ENCODE peak calls at places on chromosomes 12 and 14, in ten cellular contexts. N, X, S, L, U, C, V, Z, Y and P are unnamed samples.

GRCh38 chr12:123813349-123813748 is 51.2 kb downstream of the DNAH10 start:
- DNase-seq in X (no peak), L (no peak), S (no peak), Y (no peak), C (no peak), Z (no peak), U (peak), N (no peak), V (no peak), P (no peak)

GRCh38 chr12:53695148-53696138 is 19.6 kb upstream of the ATP5MC2 start:
- DNase-seq in C (peak), X (peak), S (peak), U (peak), Y (no peak), Z (peak), N (no peak), V (peak), L (no peak), P (no peak)

GRCh38 chr12:106136263-106136662 is 2.5 kb downstream of the NUAK1 start:
- DNase-seq in V (peak), L (peak), Z (peak), N (peak), C (peak), X (peak), S (peak), U (peak), Y (peak), P (no peak)

GRCh38 chr12:49043856-49044258 is 16.7 kb downstream of the KMT2D start:
- DNase-seq in Y (peak), Z (peak), V (peak), S (peak), C (peak), L (peak), X (peak), N (no peak), U (peak), P (no peak)

GRCh38 chr14:69675246-69675583 is 63.8 kb downstream of the SUSD6 start:
- DNase-seq in N (no peak), V (no peak), X (peak), Y (no peak), U (no peak), L (peak), C (no peak), S (no peak), Z (no peak), P (no peak)

GRCh38 chr12:95859947-95860850 is 1.4 kb downstream of the SNRPF start:
- DNase-seq in U (no peak), C (no peak), Z (no peak), X (no peak), N (no peak), L (no peak), Y (no peak), V (no peak), S (no peak), P (no peak)

GRCh38 chr12:113392988-113393579 is 10.6 kb downstream of the SDS start:
- DNase-seq in U (no peak), X (no peak), Y (no peak), N (no peak), Z (peak), L (no peak), V (no peak), C (no peak), S (no peak), P (no peak)

GRCh38 chr14:100067971-100068959 is 3.0 kb downstream of the EVL start:
- DNase-seq in Z (no peak), X (peak), N (peak), S (no peak), C (no peak), V (peak), L (peak), Y (no peak), U (peak), P (no peak)

GRCh38 chr12:58888131-58888783 is 32.0 kb downstream of the LRIG3 start:
- DNase-seq in N (no peak), U (no peak), V (no peak), C (no peak), Y (peak), S (no peak), X (peak), L (peak), Z (no peak), P (no peak)

GRCh38 chr12:51349026-51349425 is 2.5 kb upstream of the CELA1 start:
- DNase-seq in Z (no peak), U (no peak), S (no peak), C (no peak), Y (no peak), L (no peak), X (no peak), N (no peak), V (no peak), P (no peak)

GRCh38 chr14:104143071-104143470 is 4.7 kb downstream of the KIF26A start:
- DNase-seq in X (no peak), S (peak), C (no peak), V (no peak), Y (no peak), U (no peak), L (no peak), Z (no peak), N (no peak), P (no peak)

GRCh38 chr12:20369164-20370000 is 1.0 kb downstream of the PDE3A start:
- DNase-seq in L (peak), S (peak), Y (peak), X (peak), U (peak), V (no peak), C (peak), Z (peak), N (peak), P (no peak)

GRCh38 chr12:71746983-71747611 is 7.6 kb upstream of the RAB21 start:
- DNase-seq in U (peak), L (no peak), C (peak), Z (peak), V (peak), N (no peak), Y (peak), S (no peak), X (peak), P (no peak)

GRCh38 chr14:65491274-65491673 is 78.7 kb downstream of the FUT8 start:
- DNase-seq in N (no peak), Y (no peak), Z (no peak), S (no peak), V (no peak), C (no peak), U (no peak), L (no peak), X (no peak), P (no peak)

GRCh38 chr12:118603610-118604361 is 227.4 kb downstream of the SUDS3 start:
- DNase-seq in U (no peak), S (no peak), X (no peak), V (no peak), L (no peak), Y (no peak), Z (no peak), C (no peak), N (no peak), P (no peak)

GRCh38 chr14:92625213-92625612 is 111.6 kb downstream of the RIN3 start:
- DNase-seq in Z (no peak), C (no peak), Y (no peak), U (peak), V (no peak), S (no peak), X (no peak), L (no peak), N (no peak), P (no peak)

GRCh38 chr14:92496458-92496857 is 17.1 kb upstream of the RIN3 start:
- DNase-seq in V (no peak), L (no peak), C (no peak), N (no peak), X (no peak), U (no peak), Z (no peak), Y (no peak), S (no peak), P (no peak)

GRCh38 chr14:39621678-39622077 is 189.4 kb upstream of the FBXO33 start:
- DNase-seq in Z (no peak), V (no peak), C (no peak), S (no peak), L (no peak), Y (no peak), U (no peak), N (no peak), X (no peak), P (no peak)

GRCh38 chr14:40309124-40309523 is 876.9 kb upstream of the FBXO33 start:
- DNase-seq in C (no peak), Z (no peak), S (no peak), X (no peak), U (no peak), N (no peak), L (no peak), Y (no peak), V (no peak), P (no peak)

GRCh38 chr12:89395712-89396111 is 43.4 kb upstream of the DUSP6 start:
- DNase-seq in C (no peak), V (no peak), Z (no peak), U (no peak), Y (no peak), X (no peak), S (no peak), N (no peak), L (no peak), P (no peak)

GRCh38 chr14:52467515-52468266 is 84.6 kb downstream of the TXNDC16 start:
- DNase-seq in N (no peak), Z (no peak), Y (no peak), S (no peak), C (no peak), U (no peak), V (no peak), X (no peak), L (no peak), P (no peak)

GRCh38 chr12:40515041-40515825 is 177.0 kb upstream of the CNTN1 start:
- DNase-seq in Z (no peak), X (no peak), N (no peak), U (no peak), V (no peak), C (no peak), L (no peak), S (no peak), Y (no peak), P (no peak)

GRCh38 chr12:990308-990648 is 745 bp upstream of the ERC1 start:
- DNase-seq in S (peak), V (peak), L (peak), X (peak), C (peak), N (peak), Z (peak), Y (peak), U (peak), P (no peak)

GRCh38 chr14:104047761-104048160 is 37.7 kb upstream of the ASPG start:
- DNase-seq in L (no peak), N (no peak), U (no peak), Z (no peak), S (no peak), V (no peak), Y (no peak), C (no peak), X (no peak), P (no peak)

GRCh38 chr12:117580718-117581062 is 219.3 kb upstream of the NOS1 start:
- DNase-seq in V (no peak), Y (no peak), X (no peak), U (peak), N (no peak), L (peak), C (no peak), S (peak), Z (peak), P (no peak)

GRCh38 chr12:102876883-102877282 is 40.2 kb downstream of the PAH start:
- DNase-seq in L (no peak), V (no peak), Z (peak), N (no peak), S (no peak), X (no peak), U (no peak), C (peak), Y (no peak), P (no peak)

GRCh38 chr14:105944632-105945610 is 418.5 kb downstream of the TMEM121 start:
- DNase-seq in N (peak), U (peak), C (no peak), V (peak), S (no peak), Y (no peak), Z (no peak), L (peak), X (peak), P (no peak)